ENCODE peak calls at places on chromosomes 1 and 21, in five cellular contexts. M is Calu3; Q is stimulated activated CD4-positive, alpha-beta T cell treated with anti-CD3 and anti-CD28 coated beads, Interleukin-15, amount 100 ng/mL, for 1 hour; F is ovary; X is NCI-H1436. Y is an unnamed sample.

GRCh38 chr1:110672001-110672752 is 2.6 kb downstream of the KCNA3 start:
- DNase-seq in M (no peak), Q (peak), F (no peak), X (no peak), Y (no peak)

GRCh38 chr1:8422439-8423133 is 104.7 kb downstream of the SLC45A1 start:
- DNase-seq in M (no peak), Q (no peak), F (peak), X (no peak), Y (no peak)

GRCh38 chr1:24149854-24150227 is 6.9 kb upstream of the IL22RA1 start:
- DNase-seq in M (peak), Q (peak), F (no peak), X (no peak), Y (no peak)

GRCh38 chr21:16085436-16085835 is 355.7 kb downstream of the USP25 start:
- DNase-seq in M (no peak), Q (no peak), F (no peak), X (no peak), Y (no peak)

GRCh38 chr1:115596080-115596795 is 45.5 kb upstream of the VANGL1 start:
- DNase-seq in M (no peak), Q (no peak), F (no peak), X (no peak), Y (no peak)

GRCh38 chr1:88730132-88730675 is 46.1 kb downstream of the PKN2 start:
- DNase-seq in M (no peak), Q (no peak), F (no peak), X (no peak), Y (no peak)

GRCh38 chr1:22790232-22791008 is 79.8 kb downstream of the EPHB2 start:
- DNase-seq in M (peak), Q (no peak), F (no peak), X (no peak), Y (no peak)

GRCh38 chr1:193111641-193112090 is 6.5 kb upstream of the GLRX2 start:
- DNase-seq in M (peak), Q (no peak), F (peak), X (no peak), Y (peak)

GRCh38 chr21:32143222-32143939 is 135.5 kb downstream of the MIS18A start:
- DNase-seq in M (no peak), Q (no peak), F (no peak), X (no peak), Y (no peak)

GRCh38 chr1:160971618-160972056 is 17.0 kb upstream of the ITLN2 start:
- DNase-seq in M (no peak), Q (no peak), F (no peak), X (no peak), Y (no peak)

GRCh38 chr1:9651565-9652378 is at the start of gene PIK3CD:
- DNase-seq in M (no peak), Q (no peak), F (no peak), X (no peak), Y (no peak)

GRCh38 chr1:222709700-222710153 is 2.6 kb downstream of the AIDA start:
- DNase-seq in M (no peak), Q (no peak), F (no peak), X (no peak), Y (no peak)

GRCh38 chr1:8408151-8408839 is 90.4 kb downstream of the SLC45A1 start:
- DNase-seq in M (no peak), Q (no peak), F (peak), X (no peak), Y (no peak)

GRCh38 chr1:15833069-15833679 is 14.3 kb upstream of the SPEN start:
- DNase-seq in M (peak), Q (peak), F (peak), X (peak), Y (no peak)

GRCh38 chr1:170670751-170671628 is 7.1 kb downstream of the PRRX1 start:
- DNase-seq in M (no peak), Q (no peak), F (peak), X (no peak), Y (no peak)

GRCh38 chr1:110212165-110213142 is 2.3 kb downstream of the KCNC4 start:
- DNase-seq in M (peak), Q (no peak), F (peak), X (peak), Y (no peak)

GRCh38 chr1:8461341-8462110 is 143.6 kb downstream of the SLC45A1 start:
- DNase-seq in M (no peak), Q (no peak), F (no peak), X (no peak), Y (no peak)

GRCh38 chr1:42420145-42420544 is 35.7 kb downstream of the ZMYND12 start:
- DNase-seq in M (no peak), Q (no peak), F (no peak), X (no peak), Y (no peak)

GRCh38 chr1:54051936-54052469 is 1.0 kb downstream of the TMEM59 start:
- DNase-seq in M (no peak), Q (no peak), F (no peak), X (no peak), Y (no peak)

GRCh38 chr1:53656062-53656915 is 82.7 kb downstream of the GLIS1 start:
- DNase-seq in M (no peak), Q (no peak), F (no peak), X (no peak), Y (no peak)

GRCh38 chr1:109392788-109393580 is 4.7 kb downstream of the SORT1 start:
- DNase-seq in M (peak), Q (no peak), F (no peak), X (no peak), Y (peak)

GRCh38 chr1:237071641-237072420 is 29.8 kb downstream of the RYR2 start:
- DNase-seq in M (no peak), Q (no peak), F (no peak), X (no peak), Y (no peak)

GRCh38 chr21:44982558-44983244 is 42.9 kb downstream of the SLX9 start:
- DNase-seq in M (no peak), Q (no peak), F (no peak), X (no peak), Y (peak)

GRCh38 chr1:163071381-163072255 is 2.5 kb downstream of the RGS4 start:
- DNase-seq in M (peak), Q (peak), F (peak), X (peak), Y (peak)

GRCh38 chr1:44713321-44713781 is 17.6 kb downstream of the RNU5D-1 start:
- DNase-seq in M (no peak), Q (no peak), F (no peak), X (no peak), Y (no peak)

GRCh38 chr1:210099921-210100320 is 132.7 kb upstream of the SERTAD4 start:
- DNase-seq in M (no peak), Q (no peak), F (no peak), X (no peak), Y (no peak)

GRCh38 chr1:22375601-22376000 is 76.0 kb upstream of the ZBTB40 start:
- DNase-seq in M (no peak), Q (no peak), F (no peak), X (no peak), Y (no peak)

Y was measured in HepG2.